ENCODE peak calls at places on chromosomes 3 and 15, in six cellular contexts. One of them, this sample, is unnamed.

GRCh38 chr15:58087870-58088269 is 22.4 kb upstream of the ALDH1A2 start:
- DNase-seq in psoas muscle: no peak
- DNase-seq in cardiac muscle cell: no peak
- DNase-seq in left ventricle myocardium inferior: no peak
- DNase-seq in right atrium auricular region: no peak
- DNase-seq in lung: no peak
- DNase-seq in this sample: no peak

GRCh38 chr15:101206173-101206572 is 45.7 kb downstream of the CHSY1 start:
- DNase-seq in psoas muscle: no peak
- DNase-seq in cardiac muscle cell: no peak
- DNase-seq in left ventricle myocardium inferior: no peak
- DNase-seq in right atrium auricular region: peak
- DNase-seq in lung: no peak
- DNase-seq in this sample: no peak

GRCh38 chr3:161372321-161373260 is 1.3 kb upstream of the SPTSSB start:
- DNase-seq in psoas muscle: peak
- DNase-seq in cardiac muscle cell: peak
- DNase-seq in left ventricle myocardium inferior: no peak
- DNase-seq in right atrium auricular region: no peak
- DNase-seq in lung: no peak
- DNase-seq in this sample: peak

GRCh38 chr15:97425596-97425995 is 534.9 kb upstream of the ARRDC4 start:
- DNase-seq in psoas muscle: no peak
- DNase-seq in cardiac muscle cell: no peak
- DNase-seq in left ventricle myocardium inferior: no peak
- DNase-seq in right atrium auricular region: no peak
- DNase-seq in lung: no peak
- DNase-seq in this sample: no peak

GRCh38 chr15:66878761-66879160 is 176.7 kb downstream of the SMAD6 start:
- DNase-seq in psoas muscle: no peak
- DNase-seq in cardiac muscle cell: peak
- DNase-seq in left ventricle myocardium inferior: no peak
- DNase-seq in right atrium auricular region: peak
- DNase-seq in lung: peak
- DNase-seq in this sample: no peak

GRCh38 chr3:170751894-170752283 is 118.1 kb downstream of the RPL22L1 start:
- DNase-seq in psoas muscle: no peak
- DNase-seq in cardiac muscle cell: no peak
- DNase-seq in left ventricle myocardium inferior: no peak
- DNase-seq in right atrium auricular region: no peak
- DNase-seq in lung: no peak
- DNase-seq in this sample: no peak

GRCh38 chr3:123640311-123641083 is 55.6 kb upstream of the HACD2 start:
- DNase-seq in psoas muscle: no peak
- DNase-seq in cardiac muscle cell: no peak
- DNase-seq in left ventricle myocardium inferior: no peak
- DNase-seq in right atrium auricular region: no peak
- DNase-seq in lung: no peak
- DNase-seq in this sample: no peak

GRCh38 chr3:94101860-94102259 is 39.0 kb downstream of the NSUN3 start:
- DNase-seq in psoas muscle: no peak
- DNase-seq in cardiac muscle cell: no peak
- DNase-seq in left ventricle myocardium inferior: no peak
- DNase-seq in right atrium auricular region: no peak
- DNase-seq in lung: no peak
- DNase-seq in this sample: no peak

GRCh38 chr3:98890960-98891910 is 10.3 kb downstream of the DCBLD2 start:
- DNase-seq in psoas muscle: no peak
- DNase-seq in cardiac muscle cell: peak
- DNase-seq in left ventricle myocardium inferior: no peak
- DNase-seq in right atrium auricular region: no peak
- DNase-seq in lung: no peak
- DNase-seq in this sample: no peak

GRCh38 chr15:77508541-77509505 is 88.1 kb downstream of the HMG20A start:
- DNase-seq in psoas muscle: peak
- DNase-seq in cardiac muscle cell: no peak
- DNase-seq in left ventricle myocardium inferior: peak
- DNase-seq in right atrium auricular region: peak
- DNase-seq in lung: no peak
- DNase-seq in this sample: peak

GRCh38 chr3:171873561-171873960 is 30.4 kb downstream of the TMEM212 start:
- DNase-seq in psoas muscle: no peak
- DNase-seq in cardiac muscle cell: no peak
- DNase-seq in left ventricle myocardium inferior: no peak
- DNase-seq in right atrium auricular region: no peak
- DNase-seq in lung: no peak
- DNase-seq in this sample: no peak

GRCh38 chr3:107633327-107634141 is 110.8 kb downstream of the BBX start:
- DNase-seq in psoas muscle: no peak
- DNase-seq in cardiac muscle cell: no peak
- DNase-seq in left ventricle myocardium inferior: no peak
- DNase-seq in right atrium auricular region: no peak
- DNase-seq in lung: no peak
- DNase-seq in this sample: no peak

GRCh38 chr15:85354432-85354831 is 26.0 kb upstream of the AKAP13 start:
- DNase-seq in psoas muscle: no peak
- DNase-seq in cardiac muscle cell: no peak
- DNase-seq in left ventricle myocardium inferior: no peak
- DNase-seq in right atrium auricular region: no peak
- DNase-seq in lung: no peak
- DNase-seq in this sample: no peak

GRCh38 chr15:93121994-93122910 is 33.2 kb upstream of the RGMA start:
- DNase-seq in psoas muscle: peak
- DNase-seq in cardiac muscle cell: no peak
- DNase-seq in left ventricle myocardium inferior: peak
- DNase-seq in right atrium auricular region: peak
- DNase-seq in lung: no peak
- DNase-seq in this sample: no peak

GRCh38 chr3:40118031-40118610 is 191.4 kb upstream of the EIF1B start:
- DNase-seq in psoas muscle: no peak
- DNase-seq in cardiac muscle cell: no peak
- DNase-seq in left ventricle myocardium inferior: no peak
- DNase-seq in right atrium auricular region: no peak
- DNase-seq in lung: no peak
- DNase-seq in this sample: no peak

GRCh38 chr3:101065962-101066361 is 72.7 kb upstream of the ABI3BP start:
- DNase-seq in psoas muscle: no peak
- DNase-seq in cardiac muscle cell: no peak
- DNase-seq in left ventricle myocardium inferior: no peak
- DNase-seq in right atrium auricular region: no peak
- DNase-seq in lung: no peak
- DNase-seq in this sample: no peak

GRCh38 chr3:129346690-129347440 is 68.2 kb downstream of the HMCES start:
- DNase-seq in psoas muscle: no peak
- DNase-seq in cardiac muscle cell: peak
- DNase-seq in left ventricle myocardium inferior: no peak
- DNase-seq in right atrium auricular region: no peak
- DNase-seq in lung: no peak
- DNase-seq in this sample: no peak

GRCh38 chr15:43465105-43465504 is 27.9 kb downstream of the TP53BP1 start:
- DNase-seq in psoas muscle: no peak
- DNase-seq in cardiac muscle cell: no peak
- DNase-seq in left ventricle myocardium inferior: no peak
- DNase-seq in right atrium auricular region: no peak
- DNase-seq in lung: no peak
- DNase-seq in this sample: no peak

GRCh38 chr3:51955893-51956770 is 951 bp downstream of the GPR62 start:
- DNase-seq in psoas muscle: peak
- DNase-seq in cardiac muscle cell: peak
- DNase-seq in left ventricle myocardium inferior: peak
- DNase-seq in right atrium auricular region: no peak
- DNase-seq in lung: no peak
- DNase-seq in this sample: no peak

GRCh38 chr3:31077021-31077601 is 182.7 kb upstream of the GADL1 start:
- DNase-seq in psoas muscle: no peak
- DNase-seq in cardiac muscle cell: no peak
- DNase-seq in left ventricle myocardium inferior: no peak
- DNase-seq in right atrium auricular region: no peak
- DNase-seq in lung: no peak
- DNase-seq in this sample: no peak

GRCh38 chr3:45964139-45964538 is 20.9 kb downstream of the CXCR6 start:
- DNase-seq in psoas muscle: no peak
- DNase-seq in cardiac muscle cell: no peak
- DNase-seq in left ventricle myocardium inferior: no peak
- DNase-seq in right atrium auricular region: no peak
- DNase-seq in lung: no peak
- DNase-seq in this sample: no peak

GRCh38 chr3:61829301-61830110 is 268.1 kb downstream of the PTPRG start:
- DNase-seq in psoas muscle: no peak
- DNase-seq in cardiac muscle cell: no peak
- DNase-seq in left ventricle myocardium inferior: no peak
- DNase-seq in right atrium auricular region: no peak
- DNase-seq in lung: no peak
- DNase-seq in this sample: no peak

GRCh38 chr15:50182233-50183013 is 427 bp downstream of the SLC27A2 start:
- DNase-seq in psoas muscle: peak
- DNase-seq in cardiac muscle cell: peak
- DNase-seq in left ventricle myocardium inferior: no peak
- DNase-seq in right atrium auricular region: no peak
- DNase-seq in lung: no peak
- DNase-seq in this sample: peak

GRCh38 chr15:100943074-100943473 is 23.9 kb downstream of the LRRK1 start:
- DNase-seq in psoas muscle: no peak
- DNase-seq in cardiac muscle cell: no peak
- DNase-seq in left ventricle myocardium inferior: no peak
- DNase-seq in right atrium auricular region: no peak
- DNase-seq in lung: no peak
- DNase-seq in this sample: no peak

GRCh38 chr3:158094235-158094916 is 11.8 kb downstream of the SHOX2 start:
- DNase-seq in psoas muscle: no peak
- DNase-seq in cardiac muscle cell: no peak
- DNase-seq in left ventricle myocardium inferior: no peak
- DNase-seq in right atrium auricular region: no peak
- DNase-seq in lung: no peak
- DNase-seq in this sample: peak

GRCh38 chr15:73867956-73868355 is 5.4 kb upstream of the TBC1D21 start:
- DNase-seq in psoas muscle: no peak
- DNase-seq in cardiac muscle cell: no peak
- DNase-seq in left ventricle myocardium inferior: no peak
- DNase-seq in right atrium auricular region: no peak
- DNase-seq in lung: no peak
- DNase-seq in this sample: peak

GRCh38 chr15:78454992-78455391 is 17.0 kb downstream of the IREB2 start:
- DNase-seq in psoas muscle: no peak
- DNase-seq in cardiac muscle cell: no peak
- DNase-seq in left ventricle myocardium inferior: no peak
- DNase-seq in right atrium auricular region: no peak
- DNase-seq in lung: no peak
- DNase-seq in this sample: no peak

GRCh38 chr3:32276279-32276841 is 37.9 kb downstream of the CMTM8 start:
- DNase-seq in psoas muscle: no peak
- DNase-seq in cardiac muscle cell: no peak
- DNase-seq in left ventricle myocardium inferior: no peak
- DNase-seq in right atrium auricular region: no peak
- DNase-seq in lung: peak
- DNase-seq in this sample: no peak
- H3K4me3 ChIP-seq in psoas muscle: no peak
- H3K4me3 ChIP-seq in cardiac muscle cell: no peak
- H3K4me3 ChIP-seq in left ventricle myocardium inferior: no peak
- H3K4me3 ChIP-seq in right atrium auricular region: no peak
- H3K4me3 ChIP-seq in lung: no peak
- H3K4me3 ChIP-seq in this sample: no peak

GRCh38 chr15:52262364-52262763 is 33.2 kb downstream of the MYO5C start:
- DNase-seq in psoas muscle: no peak
- DNase-seq in cardiac muscle cell: no peak
- DNase-seq in left ventricle myocardium inferior: no peak
- DNase-seq in right atrium auricular region: no peak
- DNase-seq in lung: no peak
- DNase-seq in this sample: no peak
- H3K4me3 ChIP-seq in psoas muscle: no peak
- H3K4me3 ChIP-seq in cardiac muscle cell: no peak
- H3K4me3 ChIP-seq in left ventricle myocardium inferior: no peak
- H3K4me3 ChIP-seq in right atrium auricular region: no peak
- H3K4me3 ChIP-seq in lung: no peak
- H3K4me3 ChIP-seq in this sample: no peak

GRCh38 chr15:70049115-70049514 is 48.6 kb downstream of the TLE3 start:
- DNase-seq in psoas muscle: no peak
- DNase-seq in cardiac muscle cell: no peak
- DNase-seq in left ventricle myocardium inferior: no peak
- DNase-seq in right atrium auricular region: no peak
- DNase-seq in lung: no peak
- DNase-seq in this sample: no peak

GRCh38 chr15:70049701-70050445 is 47.8 kb downstream of the TLE3 start:
- DNase-seq in psoas muscle: no peak
- DNase-seq in cardiac muscle cell: no peak
- DNase-seq in left ventricle myocardium inferior: no peak
- DNase-seq in right atrium auricular region: no peak
- DNase-seq in lung: no peak
- DNase-seq in this sample: peak

GRCh38 chr15:70051948-70052633 is 45.6 kb downstream of the TLE3 start:
- DNase-seq in psoas muscle: no peak
- DNase-seq in cardiac muscle cell: no peak
- DNase-seq in left ventricle myocardium inferior: no peak
- DNase-seq in right atrium auricular region: no peak
- DNase-seq in lung: no peak
- DNase-seq in this sample: no peak

GRCh38 chr15:70050447-70050846 is 47.3 kb downstream of the TLE3 start:
- DNase-seq in psoas muscle: no peak
- DNase-seq in cardiac muscle cell: no peak
- DNase-seq in left ventricle myocardium inferior: no peak
- DNase-seq in right atrium auricular region: no peak
- DNase-seq in lung: no peak
- DNase-seq in this sample: no peak

DNA sequence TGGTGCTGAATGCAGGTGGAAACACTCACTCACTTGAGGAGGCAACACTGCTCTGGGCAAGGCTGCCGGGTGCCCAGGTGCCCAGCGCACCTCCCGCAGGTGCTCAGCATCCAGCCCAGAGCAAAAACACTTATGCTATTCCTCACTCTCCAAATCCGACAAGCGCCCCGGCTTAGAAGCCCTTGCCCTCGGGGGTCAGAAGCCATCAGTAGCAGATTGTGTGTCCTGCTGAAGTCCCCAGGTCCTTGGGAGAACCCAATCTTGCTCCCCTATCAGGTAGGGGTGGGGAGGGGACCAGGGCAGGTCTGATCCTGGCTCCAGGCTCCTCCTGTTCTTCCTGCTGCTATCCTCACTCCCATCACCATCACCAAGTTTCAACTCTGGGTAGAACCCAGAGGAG is 46.7 kb downstream of the TLE3 start:
- DNase-seq in psoas muscle: no peak
- DNase-seq in cardiac muscle cell: no peak
- DNase-seq in left ventricle myocardium inferior: no peak
- DNase-seq in right atrium auricular region: no peak
- DNase-seq in lung: no peak
- DNase-seq in this sample: peak
- H3K4me3 ChIP-seq in psoas muscle: no peak
- H3K4me3 ChIP-seq in cardiac muscle cell: no peak
- H3K4me3 ChIP-seq in left ventricle myocardium inferior: no peak
- H3K4me3 ChIP-seq in right atrium auricular region: no peak
- H3K4me3 ChIP-seq in lung: no peak
- H3K4me3 ChIP-seq in this sample: no peak

GRCh38 chr3:115100172-115100571 is 46.9 kb downstream of the ZBTB20 start:
- DNase-seq in psoas muscle: no peak
- DNase-seq in cardiac muscle cell: peak
- DNase-seq in left ventricle myocardium inferior: no peak
- DNase-seq in right atrium auricular region: no peak
- DNase-seq in lung: no peak
- DNase-seq in this sample: no peak
- H3K4me3 ChIP-seq in psoas muscle: peak
- H3K4me3 ChIP-seq in cardiac muscle cell: peak
- H3K4me3 ChIP-seq in left ventricle myocardium inferior: peak
- H3K4me3 ChIP-seq in right atrium auricular region: peak
- H3K4me3 ChIP-seq in lung: no peak
- H3K4me3 ChIP-seq in this sample: peak